ENCODE peak calls at places on chromosome 1, in six cellular contexts. B is Peyer's patch, V is astrocyte, Z is left ventricle myocardium inferior, Y is cardiac muscle cell, T is transverse colon. R is an unnamed sample.

GRCh38 chr1:108560430-108561144 is 687 bp downstream of the EEIG2 start:
- DNase-seq in Z (peak; percentile 29), T (peak; percentile 73), V (peak; percentile 57), Y (peak; percentile 58), B (peak; percentile 85), R (peak; percentile 26)

GRCh38 chr1:221832151-221832550 is 90.3 kb upstream of the DUSP10 start:
- DNase-seq in B (no peak), Z (no peak), V (peak; percentile 35), Y (no peak), T (no peak), R (no peak)

GRCh38 chr1:181936768-181937581 is 124.5 kb downstream of the ZNF648 start:
- DNase-seq in Z (no peak), B (peak; percentile 54), T (peak; percentile 34), V (no peak), Y (peak; percentile 0), R (peak; percentile 56)

GRCh38 chr1:11761988-11762406 is at the start of gene C1orf167:
- DNase-seq in T (no peak), Z (no peak), V (no peak), Y (no peak), B (no peak), R (no peak)

GRCh38 chr1:212012034-212012740 is 23.2 kb downstream of the INTS7 start:
- DNase-seq in V (peak; percentile 34), Y (peak; percentile 76), T (peak; percentile 70), Z (peak; percentile 25), B (peak; percentile 86), R (peak; percentile 76)

GRCh38 chr1:176241385-176242015 is 34.4 kb upstream of the COP1 start:
- DNase-seq in Z (no peak), T (no peak), Y (peak; percentile 60), B (no peak), V (peak; percentile 3), R (no peak)

GRCh38 chr1:42172394-42173133 is 8.0 kb upstream of the GUCA2A start:
- DNase-seq in Z (peak; percentile 64), B (peak; percentile 78), V (no peak), Y (no peak), T (peak; percentile 69), R (peak; percentile 56)

GRCh38 chr1:110428961-110429360 is 21.5 kb upstream of the LAMTOR5 start:
- DNase-seq in V (no peak), Z (no peak), Y (no peak), B (no peak), T (no peak), R (no peak)

GRCh38 chr1:60173006-60173405 is 99.4 kb upstream of the C1orf87 start:
- DNase-seq in V (no peak), Z (no peak), B (no peak), T (no peak), Y (no peak), R (no peak)

GRCh38 chr1:228944991-228945390 is 209.7 kb downstream of the RHOU start:
- DNase-seq in T (no peak), Z (no peak), V (peak; percentile 23), B (no peak), Y (peak; percentile 75), R (no peak)

GRCh38 chr1:205497351-205497750 is 7.1 kb upstream of the CDK18 start:
- DNase-seq in V (no peak), T (no peak), Z (no peak), B (no peak), Y (no peak), R (no peak)

GRCh38 chr1:240719953-240720700 is 108.2 kb upstream of the GREM2 start:
- DNase-seq in T (no peak), V (no peak), Z (no peak), Y (no peak), B (no peak), R (no peak)

GRCh38 chr1:240722788-240723187 is 110.8 kb upstream of the GREM2 start:
- DNase-seq in B (no peak), T (no peak), Z (no peak), Y (no peak), V (no peak), R (no peak)

GRCh38 chr1:240720891-240721450 is 109.0 kb upstream of the GREM2 start:
- DNase-seq in Z (no peak), V (no peak), Y (no peak), B (no peak), T (no peak), R (no peak)
- H3K27ac ChIP-seq in Z (no peak overlapping the region), V (no peak overlapping the region), Y (no peak overlapping the region), B (no peak overlapping the region), T (no peak overlapping the region), R (no peak overlapping the region)

GRCh38 chr1:246989901-246990300 is 18.0 kb downstream of the ZNF695 start:
- DNase-seq in Z (no peak), B (no peak), T (no peak), Y (no peak), V (no peak), R (no peak)
- H3K9me3 ChIP-seq in Z (peaks cover 99% of the 10 kb centered on the region), B (no peaks in the 10 kb centered on the region), T (peaks cover 69% of the 10 kb centered on the region), Y (peaks cover 8% of the 10 kb centered on the region), V (peaks cover 33% of the 10 kb centered on the region), R (no peaks in the 10 kb centered on the region)

DNA sequence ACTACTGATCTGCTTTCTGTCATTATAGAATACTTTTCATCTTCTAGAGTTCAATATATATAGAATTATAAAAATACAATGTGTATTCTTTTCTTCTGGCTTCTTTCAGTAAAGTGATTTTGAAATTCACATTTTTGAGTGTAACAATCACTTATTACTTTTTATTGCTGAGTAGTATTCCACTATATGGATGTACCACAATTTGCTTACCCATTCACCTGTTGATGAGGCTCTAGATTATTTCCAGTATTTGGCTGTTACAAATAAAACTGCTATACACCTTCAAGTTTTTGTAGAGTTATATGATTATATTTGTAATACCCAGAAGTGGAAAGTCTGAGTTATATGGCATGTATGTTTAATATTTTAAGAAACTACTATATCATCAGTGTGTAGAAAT is 159.4 kb downstream of the RWDD3 start:
- DNase-seq in B (no peak), V (no peak), T (no peak), Z (no peak), Y (no peak), R (no peak)
- H3K27me3 ChIP-seq in B (no peaks in the 10 kb centered on the region), V (no peaks in the 10 kb centered on the region), T (no peaks in the 10 kb centered on the region), Z (no peaks in the 10 kb centered on the region), Y (no peaks in the 10 kb centered on the region), R (no peaks in the 10 kb centered on the region)

DNA sequence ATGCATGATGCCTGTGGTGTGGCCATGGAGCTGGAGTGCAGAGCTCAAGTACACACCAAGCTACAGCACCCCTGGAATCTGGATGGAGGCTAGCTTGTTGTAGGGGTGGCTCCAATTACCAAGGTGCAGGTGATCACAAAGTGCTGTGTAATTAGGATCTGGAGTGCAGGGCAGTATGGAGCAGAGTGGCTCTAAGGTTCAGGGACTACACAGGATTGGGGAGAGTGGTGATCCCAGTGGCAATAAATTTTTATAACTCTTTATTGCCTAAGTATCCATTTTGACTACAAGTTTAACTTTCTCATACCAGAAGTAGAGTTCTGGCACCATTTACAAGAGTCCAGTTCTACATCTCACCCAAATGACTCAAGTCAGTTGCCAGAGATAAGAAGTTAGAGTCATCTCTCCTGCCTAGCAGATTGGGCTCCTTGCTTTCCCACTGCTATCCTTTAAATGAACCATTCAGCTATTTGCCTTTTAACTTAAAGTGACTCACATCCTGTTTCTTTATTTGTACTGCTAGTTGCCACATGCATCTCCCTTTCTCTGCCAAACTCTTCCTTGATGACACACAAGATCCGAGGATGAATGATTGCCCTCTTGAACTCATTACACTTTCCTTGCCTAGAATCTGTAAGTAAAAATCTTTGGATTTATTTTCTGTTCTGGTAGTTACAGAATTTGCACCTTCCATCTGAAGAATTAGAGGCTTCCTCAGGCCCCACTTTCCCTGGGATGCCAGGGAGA is 427.2 kb downstream of the KCNT2 start:
- DNase-seq in Y (peak; percentile 97), Z (no peak), V (peak; percentile 98), B (no peak), T (no peak), R (no peak)
- H3K27ac ChIP-seq in Y (no peak overlapping the region), Z (no peak overlapping the region), V (peak overlapping the region; percentile 61), B (no peak overlapping the region), T (no peak overlapping the region), R (no peak overlapping the region)

DNA sequence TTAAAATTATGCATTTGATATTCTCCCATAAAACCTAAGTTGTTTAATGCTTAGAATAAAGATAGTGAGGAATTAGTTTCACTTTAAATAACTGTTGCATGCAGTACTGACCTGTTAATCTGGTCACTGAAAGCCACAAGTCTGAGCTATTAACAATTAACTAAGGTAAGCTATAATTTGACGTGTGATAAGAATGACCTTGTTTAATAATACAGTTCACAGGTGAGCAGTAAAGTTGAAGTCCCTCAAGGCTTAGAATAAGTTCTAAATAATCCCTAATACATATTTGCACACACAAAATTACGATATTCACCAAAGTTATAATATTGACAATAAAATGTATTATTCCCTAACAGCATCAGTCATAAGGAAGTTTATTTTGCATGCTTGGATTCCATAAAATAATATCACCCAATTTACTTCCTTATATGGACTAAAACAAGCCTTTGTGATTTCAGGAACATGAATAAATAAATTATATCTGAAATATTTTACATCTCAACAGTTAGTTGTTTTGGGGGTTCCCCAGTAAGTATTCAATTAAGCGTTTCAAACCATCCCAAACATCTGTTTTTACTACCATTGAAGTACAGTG is 70.6 kb upstream of the CHRM3 start:
- DNase-seq in Y (no peak), V (no peak), Z (no peak), B (no peak), T (no peak), R (no peak)
- H3K9me3 ChIP-seq in Y (no peaks in the 10 kb centered on the region), V (no peaks in the 10 kb centered on the region), Z (no peaks in the 10 kb centered on the region), B (no peaks in the 10 kb centered on the region), T (no peaks in the 10 kb centered on the region), R (no peaks in the 10 kb centered on the region)

GRCh38 chr1:26156285-26157038 is 2.4 kb upstream of the FAM110D start:
- DNase-seq in Z (peak; percentile 76), B (peak; percentile 48), V (no peak), T (no peak), Y (no peak), R (no peak)
- H3K27me3 ChIP-seq in Z (peaks cover 3% of the 10 kb centered on the region), B (peaks cover 10% of the 10 kb centered on the region), V (peaks cover 4% of the 10 kb centered on the region), T (peaks cover 41% of the 10 kb centered on the region), Y (no peaks in the 10 kb centered on the region), R (no peaks in the 10 kb centered on the region)

R was measured in body of pancreas.